ENCODE peak calls at places on chromosomes 5 and 9, in ten cellular contexts. J, M, Y, O, X, D, H, A, N and K are unnamed samples.

GRCh38 chr5:32707394-32707997 is 3.6 kb upstream of the NPR3 start:
- DNase-seq in J (no peak), M (no peak), Y (peak; percentile 36), O (peak; percentile 29), X (no peak), D (peak; percentile 23), H (peak; percentile 57), A (no peak), N (peak; percentile 58), K (no peak)

GRCh38 chr5:171848911-171849520 is 63.4 kb downstream of the SMIM23 start:
- DNase-seq in J (no peak), M (no peak), Y (no peak), O (no peak), X (no peak), D (no peak), H (no peak), A (no peak), N (peak; percentile 11), K (no peak)

GRCh38 chr5:57176350-57176857 is 2.5 kb downstream of the GPBP1 start:
- DNase-seq in J (no peak), M (no peak), Y (peak; percentile 27), O (peak; percentile 82), X (no peak), D (peak; percentile 54), H (peak; percentile 37), A (no peak), N (peak; percentile 40), K (no peak)

GRCh38 chr5:31867219-31867618 is 228.3 kb downstream of the PDZD2 start:
- DNase-seq in J (no peak), M (no peak), Y (no peak), O (no peak), X (no peak), D (no peak), H (no peak), A (no peak), N (no peak), K (no peak)

GRCh38 chr9:34744295-34745221 is 34.6 kb upstream of the CCL21 start:
- DNase-seq in J (no peak), M (no peak), Y (peak; percentile 99), O (no peak), X (no peak), D (no peak), H (peak; percentile 77), A (peak; percentile 81), N (peak; percentile 71), K (peak; percentile 59)

GRCh38 chr5:107430077-107430625 is 240.6 kb downstream of the EFNA5 start:
- DNase-seq in J (no peak), M (no peak), Y (no peak), O (no peak), X (no peak), D (no peak), H (peak; percentile 41), A (no peak), N (peak; percentile 25), K (no peak)

GRCh38 chr9:8489845-8490244 is 690.3 kb upstream of the DMAC1 start:
- DNase-seq in J (no peak), M (no peak), Y (peak; percentile 39), O (no peak), X (no peak), D (no peak), H (no peak), A (no peak), N (no peak), K (no peak)

GRCh38 chr9:6209966-6210365 is 5.6 kb upstream of the IL33 start:
- DNase-seq in J (no peak), M (no peak), Y (no peak), O (no peak), X (no peak), D (no peak), H (no peak), A (no peak), N (no peak), K (no peak)

GRCh38 chr5:130797303-130797702 is 367.8 kb downstream of the HINT1 start:
- DNase-seq in J (no peak), M (no peak), Y (no peak), O (no peak), X (no peak), D (no peak), H (no peak), A (no peak), N (no peak), K (no peak)